ENCODE peak calls at places on chromosome 17, in six cellular contexts. One of them, this sample, is unnamed.

GRCh38 chr17:20735796-20736195 is 156.3 kb downstream of the CDRT15L2 start:
- DNase-seq in stimulated activated CD4-positive, alpha-beta T cell treated with anti-CD3 and anti-CD28 coated beads, TNF-alpha, amount 100 ng/mL, for 4 hours: no peak
- DNase-seq in activated naive CD8-positive, alpha-beta T cell treated with anti-CD3 and anti-CD28 coated beads, Interleukin-2, amount 50 U/mL, for 24 hours: no peak
- DNase-seq in RCC 7860: no peak
- DNase-seq in fibroblast of the conjunctiva: no peak
- DNase-seq in heart right ventricle: no peak
- DNase-seq in this sample: no peak

GRCh38 chr17:31490991-31491793 is 99.7 kb downstream of the RAB11FIP4 start:
- DNase-seq in stimulated activated CD4-positive, alpha-beta T cell treated with anti-CD3 and anti-CD28 coated beads, TNF-alpha, amount 100 ng/mL, for 4 hours: no peak
- DNase-seq in activated naive CD8-positive, alpha-beta T cell treated with anti-CD3 and anti-CD28 coated beads, Interleukin-2, amount 50 U/mL, for 24 hours: no peak
- DNase-seq in RCC 7860: no peak
- DNase-seq in fibroblast of the conjunctiva: no peak
- DNase-seq in heart right ventricle: no peak
- DNase-seq in this sample: no peak

GRCh38 chr17:68161644-68162428 is 86.0 kb upstream of the AMZ2 start:
- DNase-seq in stimulated activated CD4-positive, alpha-beta T cell treated with anti-CD3 and anti-CD28 coated beads, TNF-alpha, amount 100 ng/mL, for 4 hours: no peak
- DNase-seq in activated naive CD8-positive, alpha-beta T cell treated with anti-CD3 and anti-CD28 coated beads, Interleukin-2, amount 50 U/mL, for 24 hours: no peak
- DNase-seq in RCC 7860: peak
- DNase-seq in fibroblast of the conjunctiva: no peak
- DNase-seq in heart right ventricle: peak
- DNase-seq in this sample: no peak

GRCh38 chr17:74176546-74177001 is 26.9 kb upstream of the RPL38 start:
- DNase-seq in stimulated activated CD4-positive, alpha-beta T cell treated with anti-CD3 and anti-CD28 coated beads, TNF-alpha, amount 100 ng/mL, for 4 hours: peak
- DNase-seq in activated naive CD8-positive, alpha-beta T cell treated with anti-CD3 and anti-CD28 coated beads, Interleukin-2, amount 50 U/mL, for 24 hours: peak
- DNase-seq in RCC 7860: peak
- DNase-seq in fibroblast of the conjunctiva: peak
- DNase-seq in heart right ventricle: peak
- DNase-seq in this sample: peak

GRCh38 chr17:1561420-1562177 is 993 bp downstream of the PITPNA start:
- DNase-seq in stimulated activated CD4-positive, alpha-beta T cell treated with anti-CD3 and anti-CD28 coated beads, TNF-alpha, amount 100 ng/mL, for 4 hours: peak
- DNase-seq in activated naive CD8-positive, alpha-beta T cell treated with anti-CD3 and anti-CD28 coated beads, Interleukin-2, amount 50 U/mL, for 24 hours: peak
- DNase-seq in RCC 7860: no peak
- DNase-seq in fibroblast of the conjunctiva: no peak
- DNase-seq in heart right ventricle: no peak
- DNase-seq in this sample: peak

GRCh38 chr17:39904990-39905288 is 13.5 kb downstream of the GSDMB start:
- DNase-seq in stimulated activated CD4-positive, alpha-beta T cell treated with anti-CD3 and anti-CD28 coated beads, TNF-alpha, amount 100 ng/mL, for 4 hours: no peak
- DNase-seq in activated naive CD8-positive, alpha-beta T cell treated with anti-CD3 and anti-CD28 coated beads, Interleukin-2, amount 50 U/mL, for 24 hours: no peak
- DNase-seq in RCC 7860: no peak
- DNase-seq in fibroblast of the conjunctiva: no peak
- DNase-seq in heart right ventricle: no peak
- DNase-seq in this sample: no peak

GRCh38 chr17:58325976-58326468 is 2.6 kb downstream of the TSPOAP1 start:
- DNase-seq in stimulated activated CD4-positive, alpha-beta T cell treated with anti-CD3 and anti-CD28 coated beads, TNF-alpha, amount 100 ng/mL, for 4 hours: no peak
- DNase-seq in activated naive CD8-positive, alpha-beta T cell treated with anti-CD3 and anti-CD28 coated beads, Interleukin-2, amount 50 U/mL, for 24 hours: no peak
- DNase-seq in RCC 7860: no peak
- DNase-seq in fibroblast of the conjunctiva: no peak
- DNase-seq in heart right ventricle: no peak
- DNase-seq in this sample: peak

GRCh38 chr17:42868338-42868737 is 17.3 kb downstream of the AOC3 start:
- DNase-seq in stimulated activated CD4-positive, alpha-beta T cell treated with anti-CD3 and anti-CD28 coated beads, TNF-alpha, amount 100 ng/mL, for 4 hours: no peak
- DNase-seq in activated naive CD8-positive, alpha-beta T cell treated with anti-CD3 and anti-CD28 coated beads, Interleukin-2, amount 50 U/mL, for 24 hours: no peak
- DNase-seq in RCC 7860: no peak
- DNase-seq in fibroblast of the conjunctiva: no peak
- DNase-seq in heart right ventricle: no peak
- DNase-seq in this sample: no peak

GRCh38 chr17:77846531-77847085 is 111.9 kb upstream of the TNRC6C start:
- DNase-seq in stimulated activated CD4-positive, alpha-beta T cell treated with anti-CD3 and anti-CD28 coated beads, TNF-alpha, amount 100 ng/mL, for 4 hours: no peak
- DNase-seq in activated naive CD8-positive, alpha-beta T cell treated with anti-CD3 and anti-CD28 coated beads, Interleukin-2, amount 50 U/mL, for 24 hours: no peak
- DNase-seq in RCC 7860: no peak
- DNase-seq in fibroblast of the conjunctiva: no peak
- DNase-seq in heart right ventricle: no peak
- DNase-seq in this sample: no peak

GRCh38 chr17:47203984-47204721 is 5.0 kb upstream of the MYL4 start:
- DNase-seq in stimulated activated CD4-positive, alpha-beta T cell treated with anti-CD3 and anti-CD28 coated beads, TNF-alpha, amount 100 ng/mL, for 4 hours: no peak
- DNase-seq in activated naive CD8-positive, alpha-beta T cell treated with anti-CD3 and anti-CD28 coated beads, Interleukin-2, amount 50 U/mL, for 24 hours: peak
- DNase-seq in RCC 7860: peak
- DNase-seq in fibroblast of the conjunctiva: no peak
- DNase-seq in heart right ventricle: no peak
- DNase-seq in this sample: peak

GRCh38 chr17:39653662-39654331 is 11.4 kb upstream of the TCAP start:
- DNase-seq in stimulated activated CD4-positive, alpha-beta T cell treated with anti-CD3 and anti-CD28 coated beads, TNF-alpha, amount 100 ng/mL, for 4 hours: peak
- DNase-seq in activated naive CD8-positive, alpha-beta T cell treated with anti-CD3 and anti-CD28 coated beads, Interleukin-2, amount 50 U/mL, for 24 hours: peak
- DNase-seq in RCC 7860: peak
- DNase-seq in fibroblast of the conjunctiva: peak
- DNase-seq in heart right ventricle: peak
- DNase-seq in this sample: peak

GRCh38 chr17:60887607-60888028 is 210.0 kb downstream of the BCAS3 start:
- DNase-seq in stimulated activated CD4-positive, alpha-beta T cell treated with anti-CD3 and anti-CD28 coated beads, TNF-alpha, amount 100 ng/mL, for 4 hours: no peak
- DNase-seq in activated naive CD8-positive, alpha-beta T cell treated with anti-CD3 and anti-CD28 coated beads, Interleukin-2, amount 50 U/mL, for 24 hours: no peak
- DNase-seq in RCC 7860: no peak
- DNase-seq in fibroblast of the conjunctiva: no peak
- DNase-seq in heart right ventricle: no peak
- DNase-seq in this sample: no peak

GRCh38 chr17:43676471-43676870 is 14.7 kb upstream of the MEOX1 start:
- DNase-seq in stimulated activated CD4-positive, alpha-beta T cell treated with anti-CD3 and anti-CD28 coated beads, TNF-alpha, amount 100 ng/mL, for 4 hours: no peak
- DNase-seq in activated naive CD8-positive, alpha-beta T cell treated with anti-CD3 and anti-CD28 coated beads, Interleukin-2, amount 50 U/mL, for 24 hours: no peak
- DNase-seq in RCC 7860: peak
- DNase-seq in fibroblast of the conjunctiva: no peak
- DNase-seq in heart right ventricle: no peak
- DNase-seq in this sample: no peak

GRCh38 chr17:48541574-48542113 is 3.3 kb downstream of the HOXB2 start:
- DNase-seq in stimulated activated CD4-positive, alpha-beta T cell treated with anti-CD3 and anti-CD28 coated beads, TNF-alpha, amount 100 ng/mL, for 4 hours: peak
- DNase-seq in activated naive CD8-positive, alpha-beta T cell treated with anti-CD3 and anti-CD28 coated beads, Interleukin-2, amount 50 U/mL, for 24 hours: peak
- DNase-seq in RCC 7860: peak
- DNase-seq in fibroblast of the conjunctiva: no peak
- DNase-seq in heart right ventricle: peak
- DNase-seq in this sample: peak

GRCh38 chr17:45228985-45229517 is 7.4 kb downstream of the FMNL1 start:
- DNase-seq in stimulated activated CD4-positive, alpha-beta T cell treated with anti-CD3 and anti-CD28 coated beads, TNF-alpha, amount 100 ng/mL, for 4 hours: peak
- DNase-seq in activated naive CD8-positive, alpha-beta T cell treated with anti-CD3 and anti-CD28 coated beads, Interleukin-2, amount 50 U/mL, for 24 hours: peak
- DNase-seq in RCC 7860: peak
- DNase-seq in fibroblast of the conjunctiva: peak
- DNase-seq in heart right ventricle: peak
- DNase-seq in this sample: peak

GRCh38 chr17:19316756-19317358 is 45.7 kb downstream of the B9D1 start:
- DNase-seq in stimulated activated CD4-positive, alpha-beta T cell treated with anti-CD3 and anti-CD28 coated beads, TNF-alpha, amount 100 ng/mL, for 4 hours: no peak
- DNase-seq in activated naive CD8-positive, alpha-beta T cell treated with anti-CD3 and anti-CD28 coated beads, Interleukin-2, amount 50 U/mL, for 24 hours: no peak
- DNase-seq in RCC 7860: no peak
- DNase-seq in fibroblast of the conjunctiva: no peak
- DNase-seq in heart right ventricle: no peak
- DNase-seq in this sample: no peak

GRCh38 chr17:56436142-56436541 is 157.4 kb upstream of the NOG start:
- DNase-seq in stimulated activated CD4-positive, alpha-beta T cell treated with anti-CD3 and anti-CD28 coated beads, TNF-alpha, amount 100 ng/mL, for 4 hours: no peak
- DNase-seq in activated naive CD8-positive, alpha-beta T cell treated with anti-CD3 and anti-CD28 coated beads, Interleukin-2, amount 50 U/mL, for 24 hours: no peak
- DNase-seq in RCC 7860: no peak
- DNase-seq in fibroblast of the conjunctiva: no peak
- DNase-seq in heart right ventricle: no peak
- DNase-seq in this sample: no peak

GRCh38 chr17:60351012-60351695 is 40.8 kb downstream of the USP32 start:
- DNase-seq in stimulated activated CD4-positive, alpha-beta T cell treated with anti-CD3 and anti-CD28 coated beads, TNF-alpha, amount 100 ng/mL, for 4 hours: no peak
- DNase-seq in activated naive CD8-positive, alpha-beta T cell treated with anti-CD3 and anti-CD28 coated beads, Interleukin-2, amount 50 U/mL, for 24 hours: no peak
- DNase-seq in RCC 7860: no peak
- DNase-seq in fibroblast of the conjunctiva: no peak
- DNase-seq in heart right ventricle: no peak
- DNase-seq in this sample: no peak

GRCh38 chr17:8225813-8226535 is 15.6 kb upstream of the AURKB start:
- DNase-seq in stimulated activated CD4-positive, alpha-beta T cell treated with anti-CD3 and anti-CD28 coated beads, TNF-alpha, amount 100 ng/mL, for 4 hours: no peak
- DNase-seq in activated naive CD8-positive, alpha-beta T cell treated with anti-CD3 and anti-CD28 coated beads, Interleukin-2, amount 50 U/mL, for 24 hours: peak
- DNase-seq in RCC 7860: peak
- DNase-seq in fibroblast of the conjunctiva: peak
- DNase-seq in heart right ventricle: peak
- DNase-seq in this sample: peak